ENCODE peak calls at places on chromosome 17, in ten cellular contexts. One of them, this sample, is unnamed.
A peak's percentile ranks its signal among the peaks of the same experiment; 100 is the strongest.

GRCh38 chr17:78748730-78749317 is 33.2 kb downstream of the CYTH1 start:
- DNase-seq in GDM1: peak; percentile 80
- DNase-seq in AG08395: peak; percentile 56
- DNase-seq in A673: no peak
- DNase-seq in stimulated activated CD4-positive, alpha-beta T cell treated with anti-CD3 and anti-CD28 coated beads, Interleukin-1b, Interleukin-23, amount 100 ng/mL, for 24 hours: no peak
- DNase-seq in omental fat pad: no peak
- DNase-seq in T-helper 9 cell: peak; percentile 64
- DNase-seq in lower leg skin: peak; percentile 96
- DNase-seq in GM12892: no peak
- DNase-seq in ELF-1: no peak
- DNase-seq in this sample: no peak

GRCh38 chr17:182164-182751 is 808 bp upstream of the DOC2B start:
- DNase-seq in GM12892: no peak
- DNase-seq in AG08395: no peak
- DNase-seq in GDM1: no peak
- DNase-seq in A673: no peak
- DNase-seq in T-helper 9 cell: no peak
- DNase-seq in ELF-1: peak; percentile 58
- DNase-seq in stimulated activated CD4-positive, alpha-beta T cell treated with anti-CD3 and anti-CD28 coated beads, Interleukin-1b, Interleukin-23, amount 100 ng/mL, for 24 hours: no peak
- DNase-seq in omental fat pad: no peak
- DNase-seq in lower leg skin: no peak
- DNase-seq in this sample: no peak

GRCh38 chr17:40556884-40557414 is 8.3 kb downstream of the CCR7 start:
- DNase-seq in lower leg skin: peak; percentile 86
- DNase-seq in GM12892: no peak
- DNase-seq in GDM1: peak; percentile 52
- DNase-seq in stimulated activated CD4-positive, alpha-beta T cell treated with anti-CD3 and anti-CD28 coated beads, Interleukin-1b, Interleukin-23, amount 100 ng/mL, for 24 hours: no peak
- DNase-seq in T-helper 9 cell: no peak
- DNase-seq in ELF-1: no peak
- DNase-seq in AG08395: no peak
- DNase-seq in A673: no peak
- DNase-seq in omental fat pad: no peak
- DNase-seq in this sample: no peak

GRCh38 chr17:49991409-49991808 is 3.6 kb downstream of the DLX3 start:
- DNase-seq in ELF-1: no peak
- DNase-seq in AG08395: no peak
- DNase-seq in GDM1: no peak
- DNase-seq in GM12892: no peak
- DNase-seq in T-helper 9 cell: no peak
- DNase-seq in omental fat pad: no peak
- DNase-seq in stimulated activated CD4-positive, alpha-beta T cell treated with anti-CD3 and anti-CD28 coated beads, Interleukin-1b, Interleukin-23, amount 100 ng/mL, for 24 hours: no peak
- DNase-seq in lower leg skin: peak; percentile 83
- DNase-seq in A673: no peak
- DNase-seq in this sample: no peak

GRCh38 chr17:1473170-1473569 is 17.1 kb upstream of the CRK start:
- DNase-seq in GM12892: no peak
- DNase-seq in GDM1: no peak
- DNase-seq in ELF-1: no peak
- DNase-seq in T-helper 9 cell: no peak
- DNase-seq in stimulated activated CD4-positive, alpha-beta T cell treated with anti-CD3 and anti-CD28 coated beads, Interleukin-1b, Interleukin-23, amount 100 ng/mL, for 24 hours: no peak
- DNase-seq in AG08395: no peak
- DNase-seq in omental fat pad: no peak
- DNase-seq in A673: peak; percentile 33
- DNase-seq in lower leg skin: no peak
- DNase-seq in this sample: no peak

GRCh38 chr17:48162305-48162934 is 54.9 kb downstream of the SNX11 start:
- DNase-seq in GM12892: no peak
- DNase-seq in AG08395: no peak
- DNase-seq in stimulated activated CD4-positive, alpha-beta T cell treated with anti-CD3 and anti-CD28 coated beads, Interleukin-1b, Interleukin-23, amount 100 ng/mL, for 24 hours: no peak
- DNase-seq in T-helper 9 cell: no peak
- DNase-seq in A673: no peak
- DNase-seq in GDM1: no peak
- DNase-seq in ELF-1: no peak
- DNase-seq in omental fat pad: no peak
- DNase-seq in lower leg skin: no peak
- DNase-seq in this sample: no peak

GRCh38 chr17:81400154-81400938 is 5.1 kb downstream of the BAHCC1 start:
- DNase-seq in GDM1: no peak
- DNase-seq in A673: peak; percentile 92
- DNase-seq in AG08395: no peak
- DNase-seq in GM12892: no peak
- DNase-seq in stimulated activated CD4-positive, alpha-beta T cell treated with anti-CD3 and anti-CD28 coated beads, Interleukin-1b, Interleukin-23, amount 100 ng/mL, for 24 hours: no peak
- DNase-seq in omental fat pad: no peak
- DNase-seq in ELF-1: peak; percentile 64
- DNase-seq in T-helper 9 cell: no peak
- DNase-seq in lower leg skin: no peak
- DNase-seq in this sample: no peak

GRCh38 chr17:41329279-41329925 is 13.9 kb upstream of the KRTAP17-1 start:
- DNase-seq in stimulated activated CD4-positive, alpha-beta T cell treated with anti-CD3 and anti-CD28 coated beads, Interleukin-1b, Interleukin-23, amount 100 ng/mL, for 24 hours: no peak
- DNase-seq in ELF-1: peak; percentile 62
- DNase-seq in GM12892: no peak
- DNase-seq in A673: peak; percentile 59
- DNase-seq in T-helper 9 cell: no peak
- DNase-seq in AG08395: peak; percentile 75
- DNase-seq in GDM1: no peak
- DNase-seq in lower leg skin: peak; percentile 87
- DNase-seq in omental fat pad: no peak
- DNase-seq in this sample: peak; percentile 28

GRCh38 chr17:44024271-44024663 is 9.5 kb upstream of the TMEM101 start:
- DNase-seq in GM12892: no peak
- DNase-seq in AG08395: no peak
- DNase-seq in omental fat pad: no peak
- DNase-seq in stimulated activated CD4-positive, alpha-beta T cell treated with anti-CD3 and anti-CD28 coated beads, Interleukin-1b, Interleukin-23, amount 100 ng/mL, for 24 hours: no peak
- DNase-seq in T-helper 9 cell: no peak
- DNase-seq in A673: no peak
- DNase-seq in ELF-1: no peak
- DNase-seq in GDM1: no peak
- DNase-seq in lower leg skin: no peak
- DNase-seq in this sample: no peak

GRCh38 chr17:31654936-31655335 is 204.1 kb downstream of the COPRS start:
- DNase-seq in AG08395: no peak
- DNase-seq in GDM1: peak; percentile 52
- DNase-seq in A673: no peak
- DNase-seq in stimulated activated CD4-positive, alpha-beta T cell treated with anti-CD3 and anti-CD28 coated beads, Interleukin-1b, Interleukin-23, amount 100 ng/mL, for 24 hours: no peak
- DNase-seq in ELF-1: peak; percentile 77
- DNase-seq in T-helper 9 cell: no peak
- DNase-seq in GM12892: no peak
- DNase-seq in omental fat pad: no peak
- DNase-seq in lower leg skin: no peak
- DNase-seq in this sample: no peak

GRCh38 chr17:10681866-10682446 is 15.4 kb downstream of the SCO1 start:
- DNase-seq in AG08395: peak; percentile 42
- DNase-seq in ELF-1: no peak
- DNase-seq in GM12892: no peak
- DNase-seq in omental fat pad: no peak
- DNase-seq in GDM1: no peak
- DNase-seq in lower leg skin: no peak
- DNase-seq in A673: peak; percentile 21
- DNase-seq in T-helper 9 cell: no peak
- DNase-seq in stimulated activated CD4-positive, alpha-beta T cell treated with anti-CD3 and anti-CD28 coated beads, Interleukin-1b, Interleukin-23, amount 100 ng/mL, for 24 hours: no peak
- DNase-seq in this sample: no peak

GRCh38 chr17:21043296-21044232 is 753 bp upstream of the USP22 start:
- DNase-seq in omental fat pad: peak; percentile 81
- DNase-seq in stimulated activated CD4-positive, alpha-beta T cell treated with anti-CD3 and anti-CD28 coated beads, Interleukin-1b, Interleukin-23, amount 100 ng/mL, for 24 hours: peak; percentile 95
- DNase-seq in lower leg skin: peak; percentile 99
- DNase-seq in AG08395: no peak
- DNase-seq in GDM1: peak; percentile 98
- DNase-seq in ELF-1: peak; percentile 98
- DNase-seq in GM12892: no peak
- DNase-seq in T-helper 9 cell: peak; percentile 92
- DNase-seq in A673: peak; percentile 99
- DNase-seq in this sample: no peak

GRCh38 chr17:58527949-58528348 is 13.5 kb upstream of the MTMR4 start:
- DNase-seq in ELF-1: no peak
- DNase-seq in T-helper 9 cell: no peak
- DNase-seq in omental fat pad: no peak
- DNase-seq in lower leg skin: no peak
- DNase-seq in GM12892: no peak
- DNase-seq in GDM1: no peak
- DNase-seq in stimulated activated CD4-positive, alpha-beta T cell treated with anti-CD3 and anti-CD28 coated beads, Interleukin-1b, Interleukin-23, amount 100 ng/mL, for 24 hours: no peak
- DNase-seq in AG08395: no peak
- DNase-seq in A673: no peak
- DNase-seq in this sample: no peak

GRCh38 chr17:77208217-77208808 is 67.5 kb downstream of the SEC14L1 start:
- DNase-seq in stimulated activated CD4-positive, alpha-beta T cell treated with anti-CD3 and anti-CD28 coated beads, Interleukin-1b, Interleukin-23, amount 100 ng/mL, for 24 hours: no peak
- DNase-seq in ELF-1: peak; percentile 47
- DNase-seq in GDM1: no peak
- DNase-seq in AG08395: peak; percentile 66
- DNase-seq in A673: no peak
- DNase-seq in lower leg skin: no peak
- DNase-seq in GM12892: no peak
- DNase-seq in T-helper 9 cell: no peak
- DNase-seq in omental fat pad: no peak
- DNase-seq in this sample: no peak

GRCh38 chr17:7080445-7081041 is 492 bp upstream of the CLEC10A start:
- DNase-seq in ELF-1: no peak
- DNase-seq in omental fat pad: no peak
- DNase-seq in A673: no peak
- DNase-seq in T-helper 9 cell: no peak
- DNase-seq in stimulated activated CD4-positive, alpha-beta T cell treated with anti-CD3 and anti-CD28 coated beads, Interleukin-1b, Interleukin-23, amount 100 ng/mL, for 24 hours: no peak
- DNase-seq in GM12892: no peak
- DNase-seq in lower leg skin: no peak
- DNase-seq in GDM1: no peak
- DNase-seq in AG08395: no peak
- DNase-seq in this sample: no peak

GRCh38 chr17:9071016-9071415 is 49.7 kb downstream of the NTN1 start:
- DNase-seq in stimulated activated CD4-positive, alpha-beta T cell treated with anti-CD3 and anti-CD28 coated beads, Interleukin-1b, Interleukin-23, amount 100 ng/mL, for 24 hours: no peak
- DNase-seq in AG08395: no peak
- DNase-seq in T-helper 9 cell: no peak
- DNase-seq in GM12892: no peak
- DNase-seq in A673: no peak
- DNase-seq in omental fat pad: no peak
- DNase-seq in ELF-1: no peak
- DNase-seq in lower leg skin: no peak
- DNase-seq in GDM1: no peak
- DNase-seq in this sample: no peak

GRCh38 chr17:50575581-50576210 is 15.2 kb downstream of the CACNA1G start:
- DNase-seq in AG08395: no peak
- DNase-seq in GDM1: no peak
- DNase-seq in ELF-1: no peak
- DNase-seq in omental fat pad: no peak
- DNase-seq in T-helper 9 cell: no peak
- DNase-seq in stimulated activated CD4-positive, alpha-beta T cell treated with anti-CD3 and anti-CD28 coated beads, Interleukin-1b, Interleukin-23, amount 100 ng/mL, for 24 hours: no peak
- DNase-seq in A673: no peak
- DNase-seq in GM12892: no peak
- DNase-seq in lower leg skin: no peak
- DNase-seq in this sample: no peak

GRCh38 chr17:10061131-10061581 is 137.2 kb downstream of the GAS7 start:
- DNase-seq in T-helper 9 cell: no peak
- DNase-seq in ELF-1: no peak
- DNase-seq in stimulated activated CD4-positive, alpha-beta T cell treated with anti-CD3 and anti-CD28 coated beads, Interleukin-1b, Interleukin-23, amount 100 ng/mL, for 24 hours: no peak
- DNase-seq in GM12892: no peak
- DNase-seq in AG08395: peak; percentile 86
- DNase-seq in GDM1: no peak
- DNase-seq in omental fat pad: no peak
- DNase-seq in A673: no peak
- DNase-seq in lower leg skin: peak; percentile 93
- DNase-seq in this sample: no peak

GRCh38 chr17:67435122-67435521 is 58.0 kb downstream of the PITPNC1 start:
- DNase-seq in lower leg skin: peak; percentile 73
- DNase-seq in stimulated activated CD4-positive, alpha-beta T cell treated with anti-CD3 and anti-CD28 coated beads, Interleukin-1b, Interleukin-23, amount 100 ng/mL, for 24 hours: no peak
- DNase-seq in GDM1: no peak
- DNase-seq in T-helper 9 cell: peak; percentile 38
- DNase-seq in omental fat pad: no peak
- DNase-seq in GM12892: no peak
- DNase-seq in A673: peak; percentile 40
- DNase-seq in AG08395: no peak
- DNase-seq in ELF-1: no peak
- DNase-seq in this sample: no peak

GRCh38 chr17:41428591-41429326 is 4.4 kb upstream of the KRT37 start:
- DNase-seq in A673: no peak
- DNase-seq in GM12892: no peak
- DNase-seq in lower leg skin: no peak
- DNase-seq in omental fat pad: no peak
- DNase-seq in AG08395: peak; percentile 28
- DNase-seq in T-helper 9 cell: no peak
- DNase-seq in ELF-1: peak; percentile 63
- DNase-seq in GDM1: no peak
- DNase-seq in stimulated activated CD4-positive, alpha-beta T cell treated with anti-CD3 and anti-CD28 coated beads, Interleukin-1b, Interleukin-23, amount 100 ng/mL, for 24 hours: no peak
- DNase-seq in this sample: no peak

GRCh38 chr17:8991514-8992285 is 26.2 kb upstream of the PIK3R5 start:
- DNase-seq in stimulated activated CD4-positive, alpha-beta T cell treated with anti-CD3 and anti-CD28 coated beads, Interleukin-1b, Interleukin-23, amount 100 ng/mL, for 24 hours: peak; percentile 46
- DNase-seq in omental fat pad: peak; percentile 52
- DNase-seq in lower leg skin: peak; percentile 91
- DNase-seq in GM12892: peak; percentile 42
- DNase-seq in ELF-1: peak; percentile 68
- DNase-seq in GDM1: peak; percentile 54
- DNase-seq in A673: peak; percentile 86
- DNase-seq in AG08395: peak; percentile 77
- DNase-seq in T-helper 9 cell: peak; percentile 54
- DNase-seq in this sample: no peak

GRCh38 chr17:17669081-17669850 is 12.0 kb upstream of the RAI1 start:
- DNase-seq in omental fat pad: no peak
- DNase-seq in A673: no peak
- DNase-seq in AG08395: no peak
- DNase-seq in ELF-1: no peak
- DNase-seq in T-helper 9 cell: no peak
- DNase-seq in GDM1: peak; percentile 46
- DNase-seq in GM12892: no peak
- DNase-seq in stimulated activated CD4-positive, alpha-beta T cell treated with anti-CD3 and anti-CD28 coated beads, Interleukin-1b, Interleukin-23, amount 100 ng/mL, for 24 hours: no peak
- DNase-seq in lower leg skin: no peak
- DNase-seq in this sample: no peak

GRCh38 chr17:40026816-40027613 is 11.8 kb downstream of the CSF3 start:
- DNase-seq in GM12892: peak; percentile 90
- DNase-seq in ELF-1: peak; percentile 87
- DNase-seq in GDM1: peak; percentile 52
- DNase-seq in omental fat pad: peak; percentile 51
- DNase-seq in A673: peak; percentile 74
- DNase-seq in AG08395: peak; percentile 87
- DNase-seq in lower leg skin: peak; percentile 96
- DNase-seq in T-helper 9 cell: peak; percentile 71
- DNase-seq in stimulated activated CD4-positive, alpha-beta T cell treated with anti-CD3 and anti-CD28 coated beads, Interleukin-1b, Interleukin-23, amount 100 ng/mL, for 24 hours: peak; percentile 61
- DNase-seq in this sample: peak; percentile 96

GRCh38 chr17:43547659-43548256 is 1.6 kb upstream of the ETV4 start:
- DNase-seq in GDM1: no peak
- DNase-seq in GM12892: no peak
- DNase-seq in lower leg skin: no peak
- DNase-seq in stimulated activated CD4-positive, alpha-beta T cell treated with anti-CD3 and anti-CD28 coated beads, Interleukin-1b, Interleukin-23, amount 100 ng/mL, for 24 hours: no peak
- DNase-seq in A673: no peak
- DNase-seq in AG08395: no peak
- DNase-seq in omental fat pad: no peak
- DNase-seq in ELF-1: no peak
- DNase-seq in T-helper 9 cell: no peak
- DNase-seq in this sample: no peak